ENCODE peak calls at places on chromosome 22, in four cellular contexts. V is HepG2, H is K562, A is HEK293T. W is an unnamed sample.

GRCh38 chr22:21044931-21045584 is 688 bp upstream of the LRRC74B start:
- DNase-seq in V (no peak), A (no peak), H (peak), W (no peak)

GRCh38 chr22:34765115-34765514 is 300.8 kb upstream of the ISX start:
- DNase-seq in H (no peak), V (no peak), A (no peak), W (no peak)

GRCh38 chr22:39142088-39142667 is 10.3 kb downstream of the CBX7 start:
- DNase-seq in A (no peak), V (no peak), H (no peak), W (no peak)

GRCh38 chr22:24593810-24594568 is 1.1 kb upstream of the LRRC75B start:
- DNase-seq in A (no peak), V (peak), H (no peak), W (no peak)

GRCh38 chr22:35326854-35327562 is 27.3 kb downstream of the TOM1 start:
- DNase-seq in A (no peak), V (no peak), H (no peak), W (no peak)

GRCh38 chr22:29149841-29150555 is 55.7 kb upstream of the EMID1 start:
- DNase-seq in H (no peak), A (no peak), V (peak), W (no peak)

GRCh38 chr22:47123827-47124442 is 361.5 kb downstream of the TBC1D22A start:
- DNase-seq in A (no peak), H (no peak), V (no peak), W (no peak)

GRCh38 chr22:42321908-42322561 is 51.6 kb upstream of the TCF20 start:
- DNase-seq in A (no peak), H (no peak), V (no peak), W (no peak)

GRCh38 chr22:25797891-25798290 is 55.9 kb downstream of the MYO18B start:
- DNase-seq in A (no peak), V (no peak), H (no peak), W (no peak)

GRCh38 chr22:20786536-20786979 is 12.6 kb downstream of the SERPIND1 start:
- DNase-seq in A (no peak), V (no peak), H (no peak), W (no peak)

GRCh38 chr22:46102159-46102558 is 48.2 kb upstream of the PPARA start:
- DNase-seq in A (no peak), V (no peak), H (no peak), W (no peak)

GRCh38 chr22:45239378-45240136 is 1.1 kb downstream of the KIAA0930 start:
- DNase-seq in A (no peak), H (no peak), V (no peak), W (no peak)

GRCh38 chr22:27501191-27501936 is 300.2 kb downstream of the MN1 start:
- DNase-seq in V (no peak), A (no peak), H (no peak), W (no peak)

GRCh38 chr22:26893711-26894110 is 236.3 kb downstream of the MIAT start:
- DNase-seq in V (no peak), H (no peak), A (no peak), W (no peak)

GRCh38 chr22:37030560-37031281 is 11.2 kb downstream of the MPST start:
- DNase-seq in H (no peak), V (no peak), A (no peak), W (no peak)
- TF ChIP-seq SP1 in H (no peak), V (no peak), A (no peak), W (no peak)

DNA sequence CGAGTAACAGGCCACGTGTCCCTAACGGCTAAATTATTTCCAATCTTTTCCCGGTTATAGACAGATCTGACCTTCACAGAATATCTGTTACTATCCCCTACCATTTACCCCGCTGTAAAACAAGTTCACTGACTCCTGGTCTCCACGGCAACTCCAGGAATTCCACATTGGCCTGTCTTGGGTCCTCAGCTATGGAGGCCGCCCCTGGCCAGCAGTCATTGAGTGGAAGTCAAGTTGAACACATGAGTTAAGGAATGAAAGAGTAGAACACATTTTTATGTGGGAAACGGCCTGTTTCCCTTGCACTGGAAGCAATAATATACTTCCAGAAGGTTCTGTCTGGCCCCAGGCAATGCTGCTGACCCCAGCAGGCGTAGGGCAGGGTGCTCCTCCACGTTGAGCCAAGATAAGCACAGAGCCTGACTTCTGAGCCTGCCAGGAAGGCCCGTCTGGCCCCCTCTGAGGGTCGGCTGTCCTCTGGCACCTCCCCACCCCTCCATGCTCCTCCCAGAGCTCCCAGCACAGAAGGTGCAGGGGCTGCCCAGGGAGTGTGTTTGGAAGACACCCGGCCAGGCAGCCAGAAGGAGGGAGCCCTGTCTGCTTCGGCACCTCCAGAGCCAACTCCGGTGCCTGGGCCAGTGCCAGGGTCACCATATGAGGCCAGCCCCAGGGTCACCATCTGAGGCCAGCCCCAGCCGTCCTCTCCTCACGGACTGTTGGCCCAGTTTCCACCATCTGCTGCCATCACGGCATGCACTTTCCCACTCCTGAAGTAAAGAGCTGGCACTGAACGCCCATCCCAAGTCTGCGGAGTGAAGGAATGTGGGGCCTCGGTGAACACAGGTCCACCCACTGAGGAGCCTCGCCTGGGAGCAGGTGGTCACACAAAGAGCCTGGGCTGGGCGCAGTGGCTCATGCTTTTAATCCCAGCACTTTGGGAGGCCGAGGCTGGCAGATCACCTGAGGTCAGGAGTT is 813.2 kb downstream of the BRD1 start:
- DNase-seq in A (no peak), H (no peak), V (no peak), W (no peak)
- TF ChIP-seq ELF4 in A (no peak), H (no peak), V (no peak), W (no peak)

GRCh38 chr22:43543522-43544281 is 131.9 kb downstream of the MPPED1 start:
- DNase-seq in V (no peak), A (no peak), H (no peak), W (no peak)
- TF ChIP-seq SP1 in V (no peak), A (no peak), H (no peak), W (no peak)

GRCh38 chr22:19729507-19729906 is 6.2 kb downstream of the GP1BB start:
- DNase-seq in A (no peak), V (no peak), H (no peak), W (no peak)

GRCh38 chr22:19731361-19731725 is 8.0 kb downstream of the GP1BB start:
- DNase-seq in A (no peak), V (no peak), H (no peak), W (no peak)

GRCh38 chr22:19730141-19730661 is 6.9 kb downstream of the GP1BB start:
- DNase-seq in H (no peak), V (no peak), A (no peak), W (no peak)

GRCh38 chr22:19731736-19732135 is 8.4 kb downstream of the GP1BB start:
- DNase-seq in V (no peak), A (no peak), H (no peak), W (no peak)

DNA sequence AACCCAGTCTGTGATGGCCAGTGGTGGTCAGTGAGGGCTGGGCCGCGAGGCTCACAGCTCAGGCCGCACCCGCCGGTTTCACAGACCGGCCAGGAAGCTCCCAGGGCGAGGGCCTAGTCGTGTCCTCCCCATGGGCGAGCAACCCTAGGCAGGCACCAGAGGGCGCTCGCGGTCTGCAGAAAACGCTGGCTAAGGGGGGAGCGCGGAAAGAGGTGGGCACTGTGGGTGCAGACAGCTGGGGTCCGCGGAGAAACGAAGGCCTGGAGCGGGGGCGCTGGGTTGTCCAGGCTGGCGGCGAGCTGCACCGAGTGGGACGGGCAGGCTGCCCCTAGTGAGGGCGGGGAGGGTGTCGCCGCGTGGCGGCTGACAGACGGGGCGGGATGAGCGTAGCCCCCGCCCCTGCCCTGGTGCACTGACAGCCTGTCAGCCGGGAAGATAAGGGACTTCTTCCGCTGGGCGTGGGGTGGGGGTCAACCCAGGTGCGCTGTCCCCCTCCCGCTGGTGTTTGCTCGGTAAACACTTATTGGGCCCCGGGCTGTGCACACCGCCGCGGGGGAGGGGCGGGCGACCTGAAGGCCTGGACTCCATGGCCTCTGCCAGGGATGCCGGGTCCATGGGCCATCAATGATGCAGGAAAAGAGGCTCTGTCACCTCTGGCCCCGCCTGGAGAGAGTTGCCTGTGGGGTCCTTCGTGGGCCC is 7.5 kb downstream of the GP1BB start:
- DNase-seq in V (peak), H (peak), A (peak), W (peak)
- TF ChIP-seq ELF4 in V (no peak), H (peak), A (no peak), W (no peak)

GRCh38 chr22:49203863-49204598 is 623.6 kb downstream of the BRD1 start:
- DNase-seq in A (no peak), H (no peak), V (no peak), W (peak)
- TF ChIP-seq SP1 in A (no peak), H (no peak), V (no peak), W (no peak)

GRCh38 chr22:31122532-31123291 is at the start of gene INPP5J:
- DNase-seq in H (peak), V (peak), A (peak), W (peak)
- TF ChIP-seq ELF4 in H (no peak), V (no peak), A (no peak), W (no peak)

DNA sequence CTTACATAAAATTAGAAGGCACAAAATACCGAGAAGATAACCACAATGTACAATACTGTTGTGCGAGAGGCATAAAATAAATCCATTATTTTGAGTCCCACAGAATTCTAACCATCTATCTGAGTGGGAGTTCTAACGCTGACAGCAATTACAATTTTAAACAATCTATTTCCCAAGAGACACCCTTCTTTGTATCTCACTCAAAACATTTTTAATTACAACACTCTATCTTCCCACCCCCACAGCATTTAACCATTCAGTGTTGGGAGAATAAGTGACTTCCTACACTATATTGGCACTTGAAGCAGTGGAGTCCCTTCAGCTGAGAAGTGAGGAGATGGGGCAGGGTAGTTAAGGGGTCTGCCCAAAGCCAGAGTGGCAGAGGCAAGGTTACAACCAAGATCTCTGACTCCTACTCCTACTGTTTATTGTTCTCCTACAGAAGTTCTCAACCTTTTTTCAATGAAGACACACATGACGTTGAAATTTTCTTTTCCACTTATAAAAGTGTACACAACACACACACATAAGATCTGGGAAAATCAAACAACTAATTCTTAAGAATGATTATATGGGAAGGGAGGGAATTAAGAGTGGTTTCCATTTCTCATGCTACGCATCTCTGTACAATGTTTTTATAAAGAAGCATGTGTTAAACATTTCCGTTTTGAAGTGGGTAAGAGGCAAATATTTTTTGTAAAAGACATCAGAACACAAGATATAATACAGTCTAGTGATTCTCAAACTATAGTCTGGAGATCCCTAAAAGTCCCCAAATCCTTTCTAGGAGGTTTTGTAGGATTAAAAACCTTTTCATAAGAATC is 10.9 kb downstream of the SLC25A17 start:
- DNase-seq in A (no peak), V (no peak), H (no peak), W (no peak)
- TF ChIP-seq SP1 in A (no peak), V (no peak), H (no peak), W (no peak)

GRCh38 chr22:32672542-32672941 is 129.0 kb upstream of the TIMP3 start:
- DNase-seq in A (no peak), V (no peak), H (no peak), W (no peak)
- TF ChIP-seq ELF4 in A (no peak), V (no peak), H (no peak), W (no peak)